ENCODE peak calls at places on chromosome 10, in nine cellular contexts. W, Y, R, X, P, A, U, B and D are unnamed samples.

GRCh38 chr10:50325449-50326188 is 74.3 kb upstream of the ASAH2 start:
- DNase-seq in X (peak), B (peak), W (peak), A (peak), R (peak), Y (peak), P (peak), U (peak), D (peak)

GRCh38 chr10:79071535-79071923 is 2.8 kb downstream of the ZMIZ1 start:
- DNase-seq in P (no peak), Y (no peak), R (no peak), U (no peak), X (no peak), B (no peak), W (no peak), A (no peak), D (no peak)

GRCh38 chr10:25175527-25176420 is 973 bp downstream of the GPR158 start:
- DNase-seq in W (no peak), X (no peak), B (peak), A (peak), Y (no peak), U (peak), P (no peak), R (no peak), D (no peak)

GRCh38 chr10:5343979-5344378 is 20.8 kb upstream of the UCN3 start:
- DNase-seq in X (no peak), U (no peak), P (no peak), Y (no peak), A (no peak), B (no peak), W (no peak), R (no peak), D (no peak)

GRCh38 chr10:19713800-19714525 is 102.3 kb upstream of the PLXDC2 start:
- DNase-seq in P (no peak), A (no peak), U (no peak), W (no peak), B (peak), R (no peak), Y (no peak), X (no peak), D (no peak)

GRCh38 chr10:33115720-33116119 is 157.7 kb upstream of the ITGB1 start:
- DNase-seq in A (no peak), Y (peak), X (no peak), P (no peak), B (no peak), R (no peak), U (no peak), W (no peak), D (no peak)

GRCh38 chr10:52423369-52423768 is 109.3 kb downstream of the DKK1 start:
- DNase-seq in P (no peak), X (no peak), Y (no peak), U (no peak), B (no peak), A (no peak), W (no peak), R (no peak), D (no peak)

GRCh38 chr10:86343761-86344160 is 22.8 kb downstream of the GRID1 start:
- DNase-seq in P (no peak), B (peak), U (no peak), W (no peak), X (no peak), A (no peak), R (no peak), Y (no peak), D (no peak)

GRCh38 chr10:124522903-124523260 is 61.3 kb downstream of the LHPP start:
- DNase-seq in A (no peak), X (no peak), Y (peak), R (no peak), W (peak), P (no peak), U (no peak), B (no peak), D (no peak)

GRCh38 chr10:119206603-119207366 is 586 bp upstream of the GRK5 start:
- DNase-seq in B (peak), X (peak), R (peak), A (peak), U (peak), P (peak), Y (peak), W (peak), D (peak)
- TF ChIP-seq POLR2A in B (no peak), X (no peak), R (peak), A (no peak), U (no peak), P (no peak), Y (peak), W (no peak), D (no peak)

DNA sequence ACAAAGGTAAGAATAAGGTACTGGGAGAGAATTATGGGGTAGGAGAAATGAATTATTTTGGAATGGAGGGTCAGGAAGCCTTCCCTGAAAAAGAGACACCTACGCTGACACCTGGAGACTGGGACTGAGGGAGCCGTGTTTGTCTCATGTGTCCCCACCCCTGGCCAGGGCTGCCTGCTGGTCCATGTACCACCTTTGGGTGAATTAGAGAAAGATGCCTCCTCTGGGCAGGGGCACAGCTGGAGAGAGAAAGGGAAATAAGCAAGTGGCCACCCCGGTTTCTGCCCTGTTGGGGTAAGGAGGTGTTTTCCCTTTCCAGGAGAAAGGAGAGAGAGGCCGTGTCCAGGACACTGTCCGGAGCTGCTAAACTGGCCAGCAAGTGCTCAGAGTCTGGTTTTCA is 21.8 kb downstream of the UBTD1 start:
- DNase-seq in W (no peak), P (no peak), A (no peak), R (no peak), U (no peak), X (no peak), Y (no peak), B (no peak), D (no peak)
- TF ChIP-seq POLR2A in W (no peak), P (no peak), A (no peak), R (no peak), U (no peak), X (no peak), Y (no peak), B (no peak), D (no peak)

DNA sequence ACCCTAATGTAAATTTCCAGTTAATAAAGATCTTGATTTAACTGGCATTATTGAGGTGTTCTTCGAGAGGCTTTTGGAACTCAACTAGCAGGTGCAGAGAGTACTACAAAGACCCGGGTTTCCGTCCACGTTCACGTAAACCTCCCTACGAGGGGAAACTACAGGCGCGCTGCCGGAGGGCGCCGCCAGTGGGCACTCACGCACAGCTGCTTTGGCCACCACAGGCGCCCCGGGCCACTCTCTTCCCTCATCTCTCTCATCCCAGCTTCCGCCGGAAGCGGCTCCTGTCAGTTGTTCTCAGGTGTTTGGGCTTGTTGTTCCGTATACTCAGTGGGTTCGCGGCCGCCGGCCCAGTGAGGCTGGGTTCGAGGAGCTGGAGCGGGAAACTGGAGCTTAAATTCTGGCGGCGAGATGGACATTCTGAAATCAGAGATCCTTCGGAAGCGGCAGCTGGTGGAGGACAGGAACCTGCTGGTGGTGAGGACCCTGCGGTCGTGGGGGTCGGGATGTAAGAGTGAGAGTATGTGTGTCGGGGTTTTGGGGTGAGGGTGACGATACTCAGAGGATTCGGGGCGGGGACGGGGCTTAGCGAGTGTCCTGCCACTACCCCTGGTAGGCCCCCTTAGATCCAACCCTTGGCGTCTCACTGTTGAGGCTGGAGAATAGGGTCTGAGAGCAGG is at the start of gene PRPF18:
- DNase-seq in W (peak), X (peak), B (peak), A (peak), Y (peak), R (peak), U (peak), P (peak), D (peak)
- TF ChIP-seq POLR2A in W (no peak), X (peak), B (peak), A (peak), Y (peak), R (peak), U (peak), P (peak), D (no peak)

DNA sequence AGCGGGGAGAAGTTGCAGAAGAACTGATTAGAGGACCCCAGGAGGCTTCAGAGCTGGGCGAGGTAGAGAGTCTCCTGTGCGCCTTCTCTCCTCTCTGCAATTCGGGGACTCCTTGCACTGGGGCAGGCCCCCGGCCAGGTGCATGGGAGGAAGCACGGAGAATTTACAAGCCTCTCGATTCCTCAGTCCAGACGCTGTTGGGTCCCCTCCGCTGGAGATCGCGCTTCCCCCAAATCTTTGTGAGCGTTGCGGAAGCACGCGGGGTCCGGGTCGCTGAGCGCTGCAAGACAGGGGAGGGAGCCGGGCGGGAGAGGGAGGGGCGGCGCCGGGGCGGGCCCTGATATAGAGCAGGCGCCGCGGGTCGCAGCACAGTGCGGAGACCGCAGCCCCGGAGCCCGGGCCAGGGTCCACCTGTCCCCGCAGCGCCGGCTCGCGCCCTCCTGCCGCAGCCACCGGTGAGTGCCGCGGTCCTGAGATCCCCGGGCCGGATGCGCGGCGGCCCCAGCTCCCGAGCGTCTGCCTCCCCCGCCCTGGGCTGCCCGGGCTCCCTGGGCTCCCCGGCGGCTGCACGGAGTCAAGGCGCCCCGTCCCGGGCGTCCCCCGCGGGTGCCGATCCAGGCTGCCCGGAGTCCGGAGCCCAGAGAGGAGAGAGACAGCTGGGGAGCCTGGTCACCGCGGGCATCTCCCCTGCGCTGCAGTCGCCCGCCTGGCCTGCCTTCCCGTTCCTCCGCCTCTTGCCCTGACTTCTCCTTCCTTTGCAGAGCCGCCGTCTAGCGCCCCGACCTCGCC is at the start of gene PLAU:
- DNase-seq in Y (no peak), U (peak), A (peak), R (no peak), P (no peak), B (peak), X (no peak), W (peak), D (no peak)
- TF ChIP-seq POLR2A in Y (peak), U (peak), A (peak), R (no peak), P (peak), B (peak), X (no peak), W (no peak), D (no peak)

DNA sequence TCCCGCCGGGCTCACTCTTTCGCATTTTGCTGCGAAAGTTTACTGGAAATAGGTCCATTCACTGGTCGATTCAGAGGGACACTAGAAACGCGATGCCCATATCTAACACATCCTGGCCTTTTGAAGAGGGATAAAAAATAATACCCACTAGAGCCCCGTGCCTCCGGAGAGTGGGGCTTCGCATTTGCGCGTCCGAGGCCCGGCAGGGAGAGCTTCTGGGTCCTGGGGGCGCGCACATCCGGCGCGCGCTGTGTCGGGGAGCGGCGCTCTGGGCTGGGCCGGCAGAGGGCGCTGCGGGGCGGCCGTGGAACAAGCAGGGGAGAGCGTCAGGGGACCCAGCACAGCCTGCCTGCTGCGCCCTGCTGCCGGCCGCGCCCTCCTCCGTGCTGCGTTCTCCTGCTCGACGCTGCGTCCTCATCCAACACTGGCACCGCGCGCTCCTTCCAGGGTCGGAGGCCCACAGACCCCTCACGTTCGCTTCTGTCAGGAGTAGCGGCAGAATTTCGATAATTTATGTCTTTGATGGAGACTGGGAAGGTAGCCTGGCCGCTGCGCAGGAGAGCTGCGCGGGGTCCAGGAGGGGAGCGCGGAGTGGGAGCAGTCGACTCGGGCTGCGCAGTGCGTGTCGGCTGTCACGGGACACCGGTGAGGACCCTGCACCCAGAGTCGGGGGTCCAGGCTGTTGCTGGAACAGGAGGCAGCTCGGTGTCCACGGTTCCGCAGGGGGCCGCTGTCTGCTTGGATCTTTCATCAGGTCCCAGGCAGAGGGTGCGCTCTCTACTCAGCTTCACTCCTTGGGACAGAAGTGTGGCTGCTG is 41.5 kb upstream of the ZNF32 start:
- DNase-seq in B (peak), R (peak), P (peak), W (peak), A (peak), Y (peak), U (peak), X (peak), D (peak)
- TF ChIP-seq POLR2A in B (peak), R (peak), P (no peak), W (no peak), A (no peak), Y (no peak), U (no peak), X (peak), D (no peak)

DNA sequence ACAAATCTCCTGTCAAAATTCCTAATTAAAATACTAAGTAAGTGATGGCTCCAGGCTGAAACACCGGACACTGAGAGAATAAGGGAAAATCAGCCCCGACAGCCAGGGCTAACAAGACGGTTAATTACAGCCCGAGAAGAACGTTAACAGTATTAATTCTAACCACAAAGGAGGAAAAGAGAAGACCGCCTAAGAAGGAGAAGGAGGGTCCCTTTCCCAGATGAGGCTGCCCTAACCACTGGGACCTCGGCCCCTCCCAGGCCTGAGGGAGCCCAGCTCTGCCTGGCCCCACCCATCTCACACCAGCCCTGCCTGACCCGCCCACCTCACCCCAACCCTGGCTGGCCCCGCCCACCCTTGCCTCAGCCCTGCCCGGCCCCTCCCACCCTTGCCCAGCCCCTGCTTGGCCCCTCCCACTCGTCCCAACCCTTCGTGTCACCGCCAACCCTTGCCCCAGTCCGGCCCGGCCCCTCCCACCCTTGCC is 51.3 kb downstream of the PWWP2B start:
- DNase-seq in B (no peak), Y (peak), W (peak), R (peak), U (no peak), X (peak), P (peak), A (peak), D (no peak)
- TF ChIP-seq POLR2A in B (no peak), Y (peak), W (no peak), R (no peak), U (peak), X (peak), P (no peak), A (no peak), D (no peak)

GRCh38 chr10:70815504-70816219 is at the start of gene SGPL1:
- DNase-seq in A (peak), P (peak), Y (peak), W (peak), R (peak), X (peak), B (peak), U (peak), D (peak)
- TF ChIP-seq POLR2A in A (no peak), P (peak), Y (peak), W (no peak), R (peak), X (peak), B (peak), U (peak), D (no peak)